ENCODE peak calls at places on chromosome 2, in six cellular contexts. Y is CD4-positive, alpha-beta T cell; T is chondrocyte; V is Caco-2; U is endothelial cell; G is GM13976. R is an unnamed sample.

GRCh38 chr2:201806442-201806841 is at the start of gene CDK15:
- DNase-seq in Y (no peak), T (no peak), V (no peak), U (no peak), G (no peak), R (no peak)

GRCh38 chr2:207131634-207132418 is 33.9 kb downstream of the KLF7 start:
- DNase-seq in Y (no peak), T (no peak), V (no peak), U (no peak), G (no peak), R (no peak)

GRCh38 chr2:26887142-26887541 is 39.2 kb downstream of the DPYSL5 start:
- DNase-seq in Y (no peak), T (no peak), V (no peak), U (no peak), G (no peak), R (no peak)

GRCh38 chr2:69585855-69586560 is 57.5 kb downstream of the AAK1 start:
- DNase-seq in Y (no peak), T (no peak), V (no peak), U (no peak), G (no peak), R (no peak)

GRCh38 chr2:8402222-8402621 is 279.6 kb upstream of the ID2 start:
- DNase-seq in Y (no peak), T (no peak), V (no peak), U (no peak), G (no peak), R (no peak)

GRCh38 chr2:106869512-106870276 is 16.3 kb downstream of the ST6GAL2 start:
- DNase-seq in Y (no peak), T (no peak), V (no peak), U (no peak), G (no peak), R (no peak)

GRCh38 chr2:86807462-86808275 is 17.0 kb upstream of the CD8A start:
- DNase-seq in Y (no peak), T (no peak), V (peak), U (peak), G (peak), R (peak)

GRCh38 chr2:42828487-42829416 is 36.4 kb upstream of the HAAO start:
- DNase-seq in Y (peak), T (no peak), V (peak), U (peak), G (peak), R (peak)

GRCh38 chr2:182883451-182883850 is 17.0 kb upstream of the FRZB start:
- DNase-seq in Y (no peak), T (no peak), V (no peak), U (no peak), G (no peak), R (no peak)

GRCh38 chr2:200408428-200409311 is 101.2 kb downstream of the KCTD18 start:
- DNase-seq in Y (no peak), T (no peak), V (no peak), U (no peak), G (no peak), R (no peak)

GRCh38 chr2:226247289-226248275 is 552.0 kb downstream of the IRS1 start:
- DNase-seq in Y (no peak), T (no peak), V (no peak), U (no peak), G (no peak), R (no peak)
- TF ChIP-seq CTCF in Y (no peak), T (peak), V (no peak), U (no peak), G (no peak), R (no peak)

GRCh38 chr2:17879137-17879912 is 858 bp downstream of the KCNS3 start:
- DNase-seq in Y (no peak), T (no peak), V (peak), U (peak), G (peak), R (peak)
- TF ChIP-seq CTCF in Y (no peak), T (peak), V (peak), U (no peak), G (no peak), R (peak)

GRCh38 chr2:84882775-84883550 is 2.1 kb upstream of the TRABD2A start:
- DNase-seq in Y (no peak), T (no peak), V (no peak), U (no peak), G (no peak), R (no peak)

GRCh38 chr2:84884396-84884795 is 3.5 kb upstream of the TRABD2A start:
- DNase-seq in Y (no peak), T (no peak), V (no peak), U (no peak), G (no peak), R (no peak)

GRCh38 chr2:84880645-84881521 is at the start of gene TRABD2A:
- DNase-seq in Y (peak), T (peak), V (peak), U (peak), G (peak), R (peak)

GRCh38 chr2:84881581-84882414 is 914 bp upstream of the TRABD2A start:
- DNase-seq in Y (peak), T (peak), V (peak), U (peak), G (peak), R (peak)

GRCh38 chr2:84882415-84882738 is 1.5 kb upstream of the TRABD2A start:
- DNase-seq in Y (no peak), T (no peak), V (no peak), U (no peak), G (no peak), R (no peak)
- TF ChIP-seq CTCF in Y (peak), T (peak), V (no peak), U (no peak), G (no peak), R (no peak)

GRCh38 chr2:100895934-100896685 is 76.2 kb downstream of the NPAS2 start:
- DNase-seq in Y (no peak), T (no peak), V (no peak), U (no peak), G (no peak), R (no peak)

GRCh38 chr2:100903534-100904258 is 83.8 kb downstream of the NPAS2 start:
- DNase-seq in Y (no peak), T (no peak), V (peak), U (no peak), G (no peak), R (no peak)

GRCh38 chr2:100898035-100898689 is 78.2 kb downstream of the NPAS2 start:
- DNase-seq in Y (no peak), T (no peak), V (no peak), U (no peak), G (no peak), R (no peak)

GRCh38 chr2:100902833-100903405 is 83.0 kb downstream of the NPAS2 start:
- DNase-seq in Y (no peak), T (no peak), V (peak), U (no peak), G (no peak), R (no peak)

DNA sequence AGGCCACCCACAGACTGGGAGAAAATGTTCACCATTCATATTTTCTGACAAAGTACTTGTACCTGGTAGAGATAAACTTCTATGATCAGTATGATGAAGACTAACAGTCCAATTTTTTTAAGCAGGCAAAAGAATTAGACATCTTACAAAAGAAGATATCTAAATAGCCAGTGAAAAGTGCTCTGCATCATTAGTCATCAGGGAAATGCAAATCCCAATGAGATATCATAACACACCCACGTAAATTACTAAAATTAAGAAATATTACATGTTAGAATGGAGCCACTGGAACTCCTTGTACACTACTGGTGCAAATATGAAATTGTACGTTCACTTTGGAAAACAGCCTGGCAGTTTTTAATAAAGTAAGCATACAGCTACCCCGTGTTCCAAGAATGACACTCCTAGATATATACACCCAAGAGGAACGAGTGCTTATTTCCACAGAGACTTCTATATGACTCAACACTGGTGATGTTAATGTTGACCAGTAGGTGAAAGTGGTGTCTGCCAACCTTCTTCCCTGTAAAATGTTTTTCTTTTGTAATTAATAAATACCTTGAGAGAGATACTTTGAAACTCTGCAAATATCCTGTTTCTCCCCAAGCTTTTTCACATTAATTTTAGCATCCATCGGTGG is 80.3 kb downstream of the NPAS2 start:
- DNase-seq in Y (no peak), T (no peak), V (no peak), U (no peak), G (no peak), R (no peak)
- TF ChIP-seq CTCF in Y (no peak), T (no peak), V (no peak), U (no peak), G (no peak), R (no peak)

GRCh38 chr2:219010873-219011272 is 17.7 kb upstream of the CRYBA2 start:
- DNase-seq in Y (no peak), T (no peak), V (no peak), U (no peak), G (no peak), R (no peak)

GRCh38 chr2:219009294-219009693 is 16.1 kb upstream of the CRYBA2 start:
- DNase-seq in Y (no peak), T (no peak), V (no peak), U (no peak), G (no peak), R (no peak)

DNA sequence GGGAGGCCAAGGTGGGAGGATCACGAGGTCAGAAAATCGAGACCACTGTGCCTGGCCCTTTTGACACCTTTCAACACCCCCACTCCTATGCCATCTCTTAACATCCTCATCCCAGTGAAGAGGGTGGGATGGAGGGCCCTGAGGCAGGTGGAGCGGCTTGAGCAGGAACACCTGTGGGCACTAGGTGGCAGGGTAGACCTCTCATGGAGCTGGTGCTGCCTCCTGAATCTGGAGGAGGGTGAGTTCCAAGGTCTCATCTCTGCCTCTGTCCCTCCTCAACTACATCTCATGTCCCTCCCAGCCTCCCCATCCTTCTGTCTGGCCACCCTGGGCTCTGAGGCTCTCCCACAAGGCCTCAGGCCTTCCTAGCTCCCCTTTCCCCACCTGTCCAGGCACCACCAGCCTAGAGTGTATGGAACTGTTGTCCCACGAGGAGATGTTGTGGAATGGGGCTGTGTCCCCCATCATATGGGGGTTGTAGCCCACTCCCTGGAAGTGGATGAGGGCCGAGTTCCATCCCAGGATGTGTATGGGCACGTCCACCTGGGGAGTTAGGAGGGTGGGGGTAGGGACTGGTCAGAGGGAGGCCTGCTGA is 17.0 kb upstream of the CRYBA2 start:
- DNase-seq in Y (no peak), T (no peak), V (peak), U (no peak), G (peak), R (no peak)
- TF ChIP-seq CTCF in Y (peak), T (peak), V (peak), U (no peak), G (peak), R (peak)

R was measured in GM13977.